ENCODE peak calls at places on chromosomes 13 and 19, in five cellular contexts. D, U, V, I and J are unnamed samples.

GRCh38 chr13:102558029-102558428 is 38.8 kb upstream of the TPP2 start:
- DNase-seq in D (no peak), U (no peak), V (no peak), I (no peak), J (no peak)

GRCh38 chr19:4543856-4544647 is 4.2 kb upstream of the LRG1 start:
- DNase-seq in D (no peak), U (no peak), V (no peak), I (no peak), J (no peak)

GRCh38 chr13:99288069-99288468 is 19.1 kb downstream of the GPR183 start:
- DNase-seq in D (no peak), U (no peak), V (no peak), I (no peak), J (no peak)

GRCh38 chr19:29928831-29929230 is 13.2 kb upstream of the URI1 start:
- DNase-seq in D (no peak), U (no peak), V (no peak), I (no peak), J (no peak)

GRCh38 chr13:67200183-67200582 is 30.0 kb downstream of the PCDH9 start:
- DNase-seq in D (no peak), U (no peak), V (no peak), I (no peak), J (no peak)

GRCh38 chr13:111291908-111292307 is 28.5 kb upstream of the TEX29 start:
- DNase-seq in D (no peak), U (no peak), V (no peak), I (no peak), J (no peak)

GRCh38 chr13:73335938-73336337 is 277.1 kb downstream of the KLF5 start:
- DNase-seq in D (no peak), U (no peak), V (no peak), I (no peak), J (no peak)

GRCh38 chr19:19451429-19452240 is 46.2 kb downstream of the GATAD2A start:
- DNase-seq in D (no peak), U (no peak), V (no peak), I (no peak), J (no peak)

GRCh38 chr13:76934671-76935070 is 13.6 kb upstream of the ACOD1 start:
- DNase-seq in D (peak), U (no peak), V (no peak), I (no peak), J (no peak)

GRCh38 chr13:30017880-30018279 is 167.5 kb upstream of the UBL3 start:
- DNase-seq in D (no peak), U (peak), V (no peak), I (no peak), J (no peak)

GRCh38 chr19:6228523-6229215 is 51.1 kb downstream of the MLLT1 start:
- DNase-seq in D (no peak), U (no peak), V (no peak), I (no peak), J (no peak)
- H3K4me3 ChIP-seq in D (no peak), U (no peak), V (no peak), I (no peak), J (no peak)

DNA sequence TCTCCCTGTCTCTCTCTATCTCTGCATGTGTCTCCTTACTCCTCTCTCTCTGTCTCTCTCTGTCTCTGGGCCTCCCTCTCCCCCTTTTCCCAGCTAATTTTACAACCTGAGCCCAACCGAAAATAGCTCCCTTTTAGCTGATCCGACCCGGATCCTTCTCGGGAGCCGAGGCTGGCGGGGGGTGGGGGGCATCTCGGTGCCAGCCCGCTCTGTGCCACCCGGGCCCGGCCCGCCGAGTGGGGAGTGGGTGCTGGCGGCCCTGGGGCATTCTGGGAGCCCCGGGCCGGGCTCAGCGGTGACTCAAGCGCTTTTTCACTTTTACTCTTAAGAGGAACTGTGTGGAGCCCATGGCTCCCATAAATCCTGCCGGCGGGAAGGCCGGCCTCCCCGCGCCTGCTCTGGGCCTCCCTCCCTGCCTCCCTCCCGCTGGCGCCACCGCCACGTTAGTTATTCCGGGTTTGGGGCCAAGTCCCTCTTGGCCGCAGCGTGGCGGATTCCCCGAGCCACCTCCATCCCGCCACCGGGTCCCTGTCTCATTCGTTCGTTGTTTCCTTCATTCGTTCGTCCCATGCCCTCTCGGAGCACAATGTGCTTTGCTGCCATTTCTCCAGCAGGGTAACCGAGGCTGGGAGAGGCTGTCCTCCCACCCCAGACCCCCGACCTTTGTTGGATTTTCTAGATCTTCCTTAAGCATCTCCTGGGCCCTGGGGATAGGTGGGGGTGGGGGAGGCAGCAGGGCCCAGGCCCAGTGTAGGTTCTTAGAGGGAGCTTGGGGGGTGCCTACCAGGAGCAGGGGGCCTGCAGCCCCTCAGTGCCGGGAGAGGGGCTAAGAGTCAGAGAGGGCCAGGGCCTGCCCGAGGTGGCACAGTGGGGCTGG is 3.2 kb downstream of the NFIC start:
- DNase-seq in D (peak), U (peak), V (no peak), I (no peak), J (peak)
- H3K4me3 ChIP-seq in D (peak), U (no peak), V (peak), I (peak), J (peak)

GRCh38 chr19:46623915-46624502 is 880 bp downstream of the PTGIR start:
- DNase-seq in D (no peak), U (no peak), V (no peak), I (no peak), J (no peak)

GRCh38 chr19:46620267-46620666 is 4.6 kb downstream of the PTGIR start:
- DNase-seq in D (no peak), U (no peak), V (no peak), I (no peak), J (no peak)

GRCh38 chr19:46620716-46621115 is 4.2 kb downstream of the PTGIR start:
- DNase-seq in D (peak), U (no peak), V (no peak), I (no peak), J (peak)

GRCh38 chr19:46622118-46622446 is 2.8 kb downstream of the PTGIR start:
- DNase-seq in D (no peak), U (no peak), V (no peak), I (no peak), J (no peak)

GRCh38 chr19:46621191-46622117 is 3.4 kb downstream of the PTGIR start:
- DNase-seq in D (no peak), U (no peak), V (no peak), I (no peak), J (no peak)
- H3K4me3 ChIP-seq in D (no peak), U (no peak), V (no peak), I (no peak), J (peak)

GRCh38 chr13:28486144-28486543 is 8.8 kb downstream of the FLT1 start:
- DNase-seq in D (peak), U (no peak), V (no peak), I (no peak), J (no peak)

GRCh38 chr13:28489975-28490550 is 4.9 kb downstream of the FLT1 start:
- DNase-seq in D (no peak), U (no peak), V (no peak), I (no peak), J (no peak)

GRCh38 chr13:28488376-28489005 is 6.4 kb downstream of the FLT1 start:
- DNase-seq in D (no peak), U (no peak), V (no peak), I (no peak), J (no peak)

GRCh38 chr13:28492527-28493367 is 2.2 kb downstream of the FLT1 start:
- DNase-seq in D (no peak), U (no peak), V (no peak), I (peak), J (no peak)

GRCh38 chr13:28489536-28489935 is 5.4 kb downstream of the FLT1 start:
- DNase-seq in D (peak), U (no peak), V (no peak), I (no peak), J (no peak)
- H3K4me3 ChIP-seq in D (no peak), U (no peak), V (no peak), I (no peak), J (no peak)

GRCh38 chr19:17795495-17795856 is 538 bp downstream of the B3GNT3 start:
- DNase-seq in D (no peak), U (no peak), V (no peak), I (no peak), J (no peak)
- H3K4me3 ChIP-seq in D (no peak), U (peak), V (peak), I (peak), J (no peak)

GRCh38 chr19:15404097-15404779 is 14.6 kb downstream of the AKAP8L start:
- DNase-seq in D (no peak), U (peak), V (no peak), I (no peak), J (no peak)

GRCh38 chr19:15401397-15401710 is 17.4 kb downstream of the AKAP8L start:
- DNase-seq in D (no peak), U (peak), V (no peak), I (no peak), J (no peak)

GRCh38 chr19:15403151-15403531 is 15.6 kb downstream of the AKAP8L start:
- DNase-seq in D (no peak), U (peak), V (no peak), I (no peak), J (no peak)

GRCh38 chr19:15402411-15403150 is 16.2 kb downstream of the AKAP8L start:
- DNase-seq in D (no peak), U (peak), V (no peak), I (no peak), J (no peak)

DNA sequence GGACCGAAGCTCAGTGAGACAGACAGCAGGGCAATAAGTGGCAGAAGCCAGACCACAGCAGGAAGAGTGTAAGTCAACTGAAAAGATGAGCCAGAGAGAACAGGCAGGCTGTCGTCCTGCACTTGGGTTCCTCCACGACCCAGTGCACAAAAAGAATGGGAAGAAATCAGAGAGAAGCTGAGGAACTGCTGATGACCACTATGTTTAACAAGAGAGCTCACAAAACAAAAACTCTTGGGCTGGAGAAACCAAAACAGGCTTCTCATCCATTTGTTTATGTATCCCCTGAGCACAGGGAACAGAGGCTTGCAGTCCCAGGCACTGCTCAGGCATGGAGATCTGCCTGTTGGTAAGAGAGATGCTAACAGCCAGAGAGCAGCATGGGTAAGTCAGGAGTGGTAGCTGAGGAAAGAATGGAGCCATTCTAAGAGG is 14.0 kb downstream of the AKAP8L start:
- DNase-seq in D (no peak), U (peak), V (no peak), I (no peak), J (no peak)
- H3K4me3 ChIP-seq in D (no peak), U (no peak), V (no peak), I (no peak), J (no peak)

GRCh38 chr13:36420437-36420891 is 11.8 kb upstream of the CCNA1 start:
- DNase-seq in D (peak), U (peak), V (peak), I (peak), J (peak)
- H3K4me3 ChIP-seq in D (no peak), U (no peak), V (no peak), I (no peak), J (no peak)

DNA sequence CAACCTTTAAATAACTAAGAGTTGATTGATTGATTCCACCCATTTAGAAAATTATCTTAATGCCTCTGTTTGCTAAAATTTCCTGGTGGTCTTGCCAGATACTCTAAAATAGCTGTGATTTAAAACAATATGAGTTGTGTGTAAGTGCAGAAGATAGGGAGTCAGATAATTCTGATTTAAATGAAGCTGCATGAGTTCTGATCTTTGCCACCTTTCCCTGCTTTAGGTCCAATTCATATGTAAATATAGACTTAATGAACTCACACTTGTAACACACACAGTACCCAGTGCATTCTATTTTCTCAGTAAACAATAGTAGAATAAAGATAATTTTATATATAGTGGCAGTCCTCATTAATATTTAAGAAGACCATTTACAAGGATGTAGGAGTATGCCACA is 981.8 kb downstream of the SLITRK1 start:
- DNase-seq in D (no peak), U (no peak), V (no peak), I (no peak), J (no peak)
- H3K4me3 ChIP-seq in D (no peak), U (no peak), V (no peak), I (no peak), J (no peak)

GRCh38 chr13:23714672-23715071 is 144.5 kb downstream of the TNFRSF19 start:
- DNase-seq in D (no peak), U (no peak), V (no peak), I (no peak), J (no peak)

GRCh38 chr13:23718916-23719470 is 148.8 kb downstream of the TNFRSF19 start:
- DNase-seq in D (no peak), U (no peak), V (no peak), I (no peak), J (no peak)

GRCh38 chr13:23715092-23715761 is 145.0 kb downstream of the TNFRSF19 start:
- DNase-seq in D (no peak), U (no peak), V (no peak), I (no peak), J (no peak)

GRCh38 chr13:23711355-23711754 is 141.1 kb downstream of the TNFRSF19 start:
- DNase-seq in D (no peak), U (no peak), V (no peak), I (no peak), J (no peak)

DNA sequence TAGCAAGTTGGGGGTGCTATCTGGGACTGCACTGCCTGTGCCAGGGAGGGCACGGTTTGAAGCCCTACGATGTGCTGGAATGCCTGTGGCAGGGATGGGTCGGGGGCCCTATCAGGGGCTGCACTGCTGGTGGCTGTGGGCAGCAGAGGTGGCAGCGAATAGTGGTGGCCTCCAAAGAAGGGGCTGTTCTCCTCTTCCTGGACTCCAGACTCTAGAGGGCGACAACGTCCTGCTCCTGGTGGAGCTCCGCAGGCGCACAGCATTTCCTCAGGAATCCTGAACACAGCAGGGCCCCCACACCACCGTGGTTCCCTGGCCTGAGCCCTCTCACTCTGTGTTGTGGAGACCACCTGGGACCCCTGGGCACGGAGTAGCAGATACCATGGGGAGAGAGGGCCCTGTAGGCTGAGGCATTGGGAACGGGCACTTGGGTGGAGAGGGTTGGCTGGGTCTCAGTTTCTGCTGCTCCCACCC is 145.6 kb downstream of the TNFRSF19 start:
- DNase-seq in D (no peak), U (peak), V (no peak), I (no peak), J (no peak)
- H3K4me3 ChIP-seq in D (no peak), U (no peak), V (no peak), I (no peak), J (no peak)

GRCh38 chr19:1758231-1758577 is 4.9 kb downstream of the ONECUT3 start:
- DNase-seq in D (no peak), U (no peak), V (no peak), I (no peak), J (no peak)
- H3K4me3 ChIP-seq in D (no peak), U (no peak), V (no peak), I (no peak), J (no peak)